ENCODE peak calls at places on chromosome 11, in ten cellular contexts. R, D, V, E, I, X, Z, Q, F and Y are unnamed samples.

GRCh38 chr11:117930668-117931330 is 1.6 kb upstream of the TMPRSS13 start:
- DNase-seq in I (no peak), F (no peak), Z (no peak), V (no peak), R (no peak), E (no peak), D (no peak), Q (no peak), X (no peak), Y (no peak)

GRCh38 chr11:79902493-79902892 is 461.7 kb upstream of the TENM4 start:
- DNase-seq in Z (no peak), I (no peak), X (no peak), V (no peak), E (no peak), R (no peak), F (no peak), Q (no peak), D (no peak), Y (no peak)

GRCh38 chr11:818396-819128 is at the start of gene PNPLA2:
- DNase-seq in F (no peak), R (no peak), E (peak), Q (no peak), Z (no peak), D (no peak), I (no peak), V (no peak), X (peak), Y (no peak)

GRCh38 chr11:109798521-109798920 is 294.7 kb upstream of the ZC3H12C start:
- DNase-seq in F (no peak), X (no peak), Z (no peak), Q (no peak), R (no peak), I (no peak), V (no peak), D (no peak), E (no peak), Y (no peak)

GRCh38 chr11:4194889-4195288 is 100.3 kb downstream of the RRM1 start:
- DNase-seq in Q (no peak), Z (no peak), D (no peak), I (no peak), X (no peak), V (no peak), F (no peak), R (no peak), E (no peak), Y (no peak)

GRCh38 chr11:69230856-69231425 is 63.0 kb upstream of the MYEOV start:
- DNase-seq in Z (no peak), I (no peak), D (no peak), E (no peak), V (no peak), X (no peak), F (no peak), R (no peak), Q (no peak), Y (no peak)

GRCh38 chr11:1262172-1263006 is 39.5 kb downstream of the MUC5B start:
- DNase-seq in V (peak), Q (peak), R (peak), D (peak), Z (peak), F (peak), X (peak), E (peak), I (peak), Y (peak)

GRCh38 chr11:1300569-1301187 is 8.8 kb downstream of the TOLLIP start:
- DNase-seq in E (no peak), V (no peak), D (no peak), X (peak), Q (no peak), Z (no peak), I (no peak), F (no peak), R (no peak), Y (no peak)

GRCh38 chr11:80083561-80083960 is 642.7 kb upstream of the TENM4 start:
- DNase-seq in D (no peak), X (no peak), R (peak), I (no peak), Q (no peak), V (peak), E (no peak), Z (no peak), F (no peak), Y (no peak)

GRCh38 chr11:104620991-104621390 is 277.3 kb downstream of the CASP12 start:
- DNase-seq in Q (no peak), I (no peak), E (no peak), F (no peak), D (no peak), R (no peak), Z (no peak), X (no peak), V (no peak), Y (no peak)

GRCh38 chr11:126391970-126392637 is 36.6 kb downstream of the ST3GAL4 start:
- DNase-seq in D (peak), V (peak), Z (peak), R (peak), Q (no peak), I (peak), E (no peak), F (no peak), X (no peak), Y (no peak)

GRCh38 chr11:68974421-68975194 is 6.2 kb downstream of the MRGPRD start:
- DNase-seq in V (peak), Q (no peak), Z (no peak), F (no peak), I (no peak), D (no peak), R (no peak), X (no peak), E (peak), Y (no peak)

GRCh38 chr11:110433393-110434333 is 3.9 kb downstream of the FDX1 start:
- DNase-seq in R (no peak), I (no peak), Q (no peak), X (no peak), V (peak), E (peak), F (no peak), Z (no peak), D (no peak), Y (no peak)

GRCh38 chr11:70255717-70256116 is 14.8 kb upstream of the PPFIA1 start:
- DNase-seq in D (peak), Z (no peak), X (no peak), F (no peak), E (no peak), V (no peak), R (no peak), Q (no peak), I (no peak), Y (no peak)

GRCh38 chr11:48109046-48109666 is 107.5 kb upstream of the OR4B1 start:
- DNase-seq in E (peak), V (peak), X (no peak), R (no peak), F (no peak), Q (peak), I (no peak), Z (no peak), D (peak), Y (no peak)

GRCh38 chr11:9094420-9094819 is 3.0 kb upstream of the SCUBE2 start:
- DNase-seq in X (no peak), Q (no peak), R (no peak), D (no peak), I (no peak), F (no peak), Z (no peak), V (no peak), E (no peak), Y (no peak)

GRCh38 chr11:10355257-10355661 is 50.4 kb downstream of the ADM start:
- DNase-seq in R (no peak), F (no peak), D (no peak), Z (no peak), Q (no peak), V (no peak), E (no peak), X (no peak), I (no peak), Y (no peak)

GRCh38 chr11:65894034-65894591 is 3.6 kb downstream of the CCDC85B start:
- DNase-seq in X (no peak), D (peak), Z (no peak), V (peak), R (no peak), Q (no peak), I (no peak), F (no peak), E (peak), Y (no peak)

GRCh38 chr11:1556278-1557167 is 15.5 kb downstream of the DUSP8 start:
- DNase-seq in Q (no peak), I (no peak), D (no peak), F (no peak), R (no peak), X (no peak), E (no peak), Z (no peak), V (no peak), Y (no peak)